ENCODE peak calls at places on chromosomes 4 and X, in six cellular contexts. I is fibroblast of mammary gland, O is HFF-Myc, E is fibroblast of lung, A is right lobe of liver, C is cardiac muscle cell. W is an unnamed sample.

GRCh38 chrX:1164322-1165288 is 47.8 kb downstream of the CRLF2 start:
- DNase-seq in I (no peak), O (no peak), E (no peak), A (no peak), C (peak), W (no peak)

GRCh38 chrX:2584216-2584615 is 83.4 kb upstream of the DHRSX start:
- DNase-seq in I (no peak), O (no peak), E (no peak), A (no peak), C (peak), W (no peak)

GRCh38 chrX:106791495-106791894 is 11.0 kb upstream of the TBC1D8B start:
- DNase-seq in I (peak), O (no peak), E (peak), A (no peak), C (peak), W (peak)

GRCh38 chr4:37682701-37683401 is 3.3 kb downstream of the RELL1 start:
- DNase-seq in I (no peak), O (no peak), E (no peak), A (no peak), C (no peak), W (no peak)

GRCh38 chr4:120071192-120071795 is 4.6 kb upstream of the MAD2L1 start:
- DNase-seq in I (peak), O (peak), E (peak), A (no peak), C (peak), W (peak)

GRCh38 chrX:48488034-48488433 is 12.0 kb downstream of the FTSJ1 start:
- DNase-seq in I (no peak), O (no peak), E (no peak), A (peak), C (no peak), W (no peak)

GRCh38 chrX:73215263-73215662 is 612 bp upstream of the NAP1L2 start:
- DNase-seq in I (no peak), O (no peak), E (no peak), A (no peak), C (no peak), W (no peak)

GRCh38 chr4:152545088-152545487 is 9.2 kb upstream of the FBXW7 start:
- DNase-seq in I (no peak), O (no peak), E (no peak), A (no peak), C (no peak), W (no peak)

GRCh38 chrX:41337140-41337539 is 3.2 kb downstream of the DDX3X start:
- DNase-seq in I (no peak), O (no peak), E (no peak), A (no peak), C (no peak), W (no peak)

GRCh38 chrX:23365541-23365940 is 30.9 kb downstream of the PTCHD1 start:
- DNase-seq in I (no peak), O (no peak), E (no peak), A (no peak), C (no peak), W (no peak)

GRCh38 chrX:56248492-56248891 is 16.3 kb downstream of the KLF8 start:
- DNase-seq in I (peak), O (peak), E (peak), A (no peak), C (peak), W (peak)

GRCh38 chrX:13808865-13809264 is 8.0 kb downstream of the GPM6B start:
- DNase-seq in I (peak), O (no peak), E (no peak), A (no peak), C (no peak), W (no peak)

GRCh38 chrX:10574663-10575062 is 45.7 kb downstream of the MID1 start:
- DNase-seq in I (peak), O (no peak), E (peak), A (no peak), C (no peak), W (peak)

GRCh38 chr4:122503214-122503613 is 46.7 kb upstream of the IL2 start:
- DNase-seq in I (no peak), O (no peak), E (no peak), A (no peak), C (no peak), W (no peak)

GRCh38 chrX:45799576-45799975 is 598.9 kb upstream of the DIPK2B start:
- DNase-seq in I (no peak), O (no peak), E (no peak), A (no peak), C (no peak), W (no peak)

GRCh38 chrX:11341274-11342256 is 48.4 kb downstream of the AMELX start:
- DNase-seq in I (peak), O (peak), E (peak), A (peak), C (no peak), W (peak)

GRCh38 chrX:7215842-7216241 is 67.9 kb upstream of the PUDP start:
- DNase-seq in I (peak), O (no peak), E (no peak), A (no peak), C (no peak), W (no peak)

GRCh38 chr4:91826186-91826585 is 477.6 kb upstream of the GRID2 start:
- DNase-seq in I (no peak), O (no peak), E (no peak), A (no peak), C (no peak), W (peak)

GRCh38 chrX:44228621-44229020 is 114.9 kb downstream of the EFHC2 start:
- DNase-seq in I (no peak), O (no peak), E (no peak), A (no peak), C (no peak), W (no peak)

GRCh38 chr4:80263541-80264351 is 2.7 kb upstream of the FGF5 start:
- DNase-seq in I (no peak), O (no peak), E (no peak), A (no peak), C (peak), W (no peak)

GRCh38 chrX:133412246-133412645 is 3.0 kb downstream of the GPC4 start:
- DNase-seq in I (peak), O (no peak), E (peak), A (no peak), C (no peak), W (no peak)

GRCh38 chrX:122512561-122513072 is 671.5 kb upstream of the GRIA3 start:
- DNase-seq in I (peak), O (no peak), E (no peak), A (no peak), C (no peak), W (peak)

GRCh38 chr4:55372259-55372658 is 23.5 kb upstream of the TMEM165 start:
- DNase-seq in I (peak), O (no peak), E (no peak), A (no peak), C (no peak), W (no peak)

GRCh38 chr4:40176602-40177001 is 20.2 kb upstream of the RHOH start:
- DNase-seq in I (no peak), O (no peak), E (no peak), A (no peak), C (no peak), W (no peak)

GRCh38 chr4:139740121-139740520 is 74.5 kb downstream of the MGST2 start:
- DNase-seq in I (no peak), O (no peak), E (no peak), A (no peak), C (peak), W (no peak)

GRCh38 chr4:147790412-147790811 is 58.5 kb downstream of the ARHGAP10 start:
- DNase-seq in I (no peak), O (no peak), E (no peak), A (no peak), C (no peak), W (peak)

GRCh38 chr4:147786531-147786930 is 54.6 kb downstream of the ARHGAP10 start:
- DNase-seq in I (no peak), O (no peak), E (no peak), A (no peak), C (no peak), W (no peak)

GRCh38 chr4:147789596-147789995 is 57.7 kb downstream of the ARHGAP10 start:
- DNase-seq in I (peak), O (peak), E (no peak), A (no peak), C (no peak), W (no peak)

GRCh38 chr4:147787204-147787603 is 55.3 kb downstream of the ARHGAP10 start:
- DNase-seq in I (peak), O (no peak), E (no peak), A (no peak), C (no peak), W (no peak)

GRCh38 chr4:147788791-147789190 is 56.9 kb downstream of the ARHGAP10 start:
- DNase-seq in I (peak), O (no peak), E (peak), A (no peak), C (no peak), W (no peak)
- H3K4me3 ChIP-seq in I (no peak), O (no peak), E (no peak), A (no peak), C (no peak), W (no peak)

DNA sequence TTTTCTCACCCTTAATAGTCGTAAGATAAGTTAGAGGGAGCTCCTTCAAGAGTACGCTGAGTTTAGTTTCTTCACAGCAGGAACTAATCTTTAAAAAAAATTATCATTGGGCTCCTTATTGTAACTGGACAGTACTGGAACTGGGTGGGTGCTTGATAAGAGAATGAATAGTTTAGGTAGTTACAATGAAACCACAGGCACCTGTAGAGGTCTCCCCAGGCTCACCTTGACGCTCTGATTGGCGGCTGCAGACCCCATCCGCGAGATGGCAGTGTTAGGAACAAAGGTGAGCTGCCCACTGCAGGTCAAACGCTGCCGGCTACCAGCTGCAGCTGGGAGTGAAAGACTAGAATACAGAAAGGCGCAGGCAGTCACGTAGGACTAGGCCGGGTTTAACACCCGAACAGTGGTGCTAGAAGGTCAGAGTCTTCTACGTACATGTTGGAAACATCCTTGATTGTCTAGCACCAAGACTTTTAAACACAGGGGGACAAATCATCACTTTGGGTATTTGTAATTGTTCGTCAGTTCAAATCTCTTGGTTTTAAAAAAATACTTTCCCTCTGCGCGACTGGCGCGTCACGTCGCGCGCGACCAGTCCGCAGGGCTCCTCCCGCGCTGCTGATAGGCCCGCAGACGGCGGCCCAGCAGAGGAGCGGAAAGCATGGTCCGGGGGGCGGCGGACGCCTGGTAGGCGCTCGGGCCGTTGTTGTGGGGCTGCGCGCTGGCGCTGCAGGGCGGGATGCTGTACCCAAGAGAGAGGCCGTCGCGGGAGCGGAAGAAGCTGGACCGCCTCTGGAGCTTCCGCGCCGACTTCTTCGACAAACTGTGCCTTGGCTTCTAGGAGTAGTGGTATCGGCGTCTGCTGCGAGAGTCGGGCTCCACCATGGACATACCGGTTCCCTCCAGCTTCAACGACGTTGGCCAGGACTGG is 45.6 kb downstream of the SMARCA5 start:
- DNase-seq in I (peak), O (no peak), E (peak), A (peak), C (peak), W (peak)
- TF ChIP-seq CTCF in I (peak), O (peak), E (peak), A (peak), C (peak), W (peak)

GRCh38 chr4:112510191-112510467 is 5.9 kb downstream of the NEUROG2 start:
- DNase-seq in I (no peak), O (no peak), E (no peak), A (no peak), C (no peak), W (no peak)
- H3K4me3 ChIP-seq in I (no peak), O (no peak), E (no peak), A (no peak), C (no peak), W (no peak)

GRCh38 chrX:155666741-155667140 is 54.0 kb upstream of the TMLHE start:
- DNase-seq in I (no peak), O (no peak), E (no peak), A (no peak), C (no peak), W (no peak)

DNA sequence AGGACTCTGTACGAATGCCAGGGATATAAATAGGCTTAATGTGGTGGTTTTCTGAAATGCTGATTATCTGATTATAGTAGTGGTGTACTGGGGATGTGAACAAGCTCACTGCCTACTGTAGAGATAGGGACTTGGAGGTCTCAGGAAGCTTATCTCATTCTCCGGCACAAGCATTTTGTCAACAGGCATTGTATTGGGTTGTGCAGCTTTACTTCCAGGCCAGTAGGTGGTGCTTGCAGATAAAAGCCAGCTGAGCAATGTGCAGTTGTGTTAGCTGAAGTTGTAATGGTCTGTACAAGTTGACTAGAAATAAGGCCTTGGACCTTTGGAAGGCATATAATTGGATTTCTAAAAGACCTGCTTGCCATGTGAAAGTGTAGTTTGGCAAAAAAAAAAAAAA is 49.5 kb upstream of the TMLHE start:
- DNase-seq in I (peak), O (no peak), E (no peak), A (no peak), C (no peak), W (peak)
- TF ChIP-seq CTCF in I (peak), O (peak), E (peak), A (peak), C (no peak), W (peak)

GRCh38 chr4:8579526-8580320 is 469 bp upstream of the GPR78 start:
- DNase-seq in I (no peak), O (no peak), E (no peak), A (peak), C (no peak), W (no peak)
- H3K4me3 ChIP-seq in I (no peak), O (no peak), E (no peak), A (no peak), C (no peak), W (no peak)

DNA sequence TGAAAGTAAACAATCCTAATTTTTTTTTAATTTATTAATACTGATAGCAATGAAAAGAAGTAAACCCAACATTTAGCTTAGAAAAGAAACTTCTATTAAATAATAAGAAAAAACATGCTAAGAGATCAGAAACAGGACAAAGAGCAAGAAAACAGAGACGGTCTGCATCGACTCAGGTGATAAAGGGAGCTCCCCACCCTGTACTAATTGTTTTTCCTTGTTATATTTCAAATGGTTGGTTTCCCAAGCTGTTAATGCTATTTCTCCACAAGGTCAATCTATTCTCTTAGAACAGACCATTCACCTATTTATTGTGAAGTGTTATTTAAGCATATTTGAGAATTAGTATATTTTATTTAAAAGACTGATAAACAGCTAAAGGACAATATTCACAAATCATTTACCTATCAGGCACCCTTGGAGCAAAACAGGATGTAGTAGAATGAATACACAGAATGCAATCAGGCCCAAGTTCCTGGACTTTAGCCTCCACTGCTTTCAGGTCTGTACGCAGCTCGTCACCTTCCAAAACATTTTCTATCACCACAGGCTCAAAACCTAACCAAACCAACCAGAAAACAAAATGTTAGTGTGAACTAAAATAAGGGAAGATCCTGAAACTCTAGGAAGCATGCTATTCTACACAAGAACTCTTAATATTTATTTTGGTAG is 5.5 kb downstream of the SEPSECS start:
- DNase-seq in I (no peak), O (no peak), E (no peak), A (no peak), C (no peak), W (no peak)
- TF ChIP-seq CTCF in I (no peak), O (no peak), E (no peak), A (no peak), C (no peak), W (no peak)

DNA sequence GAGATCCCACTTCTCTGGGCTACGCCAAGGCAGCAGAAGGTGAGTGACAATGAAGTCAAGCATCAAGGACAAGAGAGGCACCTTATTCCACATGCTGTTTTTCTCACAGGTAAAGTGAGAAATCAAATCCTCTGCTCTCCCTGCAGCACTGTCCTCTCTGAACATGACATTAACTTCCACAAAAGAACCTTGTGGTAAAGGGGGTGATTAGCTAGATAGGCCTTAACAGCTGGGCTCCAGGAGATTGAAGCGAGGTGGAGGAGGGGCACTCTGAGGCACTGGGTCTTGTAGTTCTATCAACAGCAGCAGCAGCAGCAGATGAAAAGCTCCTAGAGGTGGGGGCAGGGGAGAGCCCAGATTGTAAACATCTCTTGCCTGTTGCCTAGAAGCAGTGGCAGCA is 96.8 kb upstream of the CXXC4 start:
- DNase-seq in I (no peak), O (no peak), E (peak), A (no peak), C (peak), W (no peak)
- H3K4me3 ChIP-seq in I (no peak), O (no peak), E (no peak), A (no peak), C (no peak), W (no peak)

GRCh38 chr4:189843392-189844009 is 97.2 kb upstream of the FRG1 start:
- DNase-seq in I (no peak), O (no peak), E (no peak), A (no peak), C (no peak), W (no peak)
- TF ChIP-seq CTCF in I (no peak), O (no peak), E (no peak), A (no peak), C (no peak), W (no peak)

GRCh38 chrX:30887288-30887687 is 1.8 kb downstream of the TAB3 start:
- DNase-seq in I (no peak), O (no peak), E (no peak), A (no peak), C (no peak), W (no peak)

GRCh38 chrX:30889147-30890125 is at the start of gene TAB3:
- DNase-seq in I (peak), O (peak), E (peak), A (peak), C (peak), W (peak)

GRCh38 chrX:30888526-30889146 is 418 bp downstream of the TAB3 start:
- DNase-seq in I (peak), O (no peak), E (peak), A (no peak), C (peak), W (no peak)

GRCh38 chrX:30885136-30885535 is 3.9 kb downstream of the TAB3 start:
- DNase-seq in I (no peak), O (no peak), E (no peak), A (no peak), C (no peak), W (no peak)

DNA sequence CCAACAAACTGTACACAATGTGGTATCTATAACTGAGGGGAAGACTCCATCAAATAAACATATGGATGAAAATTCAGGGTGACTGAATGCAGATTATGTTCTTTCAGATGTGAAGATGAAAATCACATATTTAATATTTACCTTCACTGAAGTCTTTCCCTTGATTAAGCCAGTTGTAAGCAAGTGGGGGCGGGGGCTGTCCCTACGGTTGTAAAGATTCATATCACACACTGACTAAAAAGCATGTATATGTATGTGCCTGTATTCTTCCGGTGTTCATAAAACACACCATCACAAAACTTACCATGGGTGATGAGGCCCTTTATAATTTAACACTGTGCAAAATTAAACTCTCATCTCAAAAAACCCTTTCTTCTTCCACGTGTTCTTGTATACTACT is 1.3 kb downstream of the TAB3 start:
- DNase-seq in I (no peak), O (no peak), E (no peak), A (no peak), C (no peak), W (no peak)
- H3K4me3 ChIP-seq in I (no peak), O (peak), E (peak), A (peak), C (peak), W (peak)

DNA sequence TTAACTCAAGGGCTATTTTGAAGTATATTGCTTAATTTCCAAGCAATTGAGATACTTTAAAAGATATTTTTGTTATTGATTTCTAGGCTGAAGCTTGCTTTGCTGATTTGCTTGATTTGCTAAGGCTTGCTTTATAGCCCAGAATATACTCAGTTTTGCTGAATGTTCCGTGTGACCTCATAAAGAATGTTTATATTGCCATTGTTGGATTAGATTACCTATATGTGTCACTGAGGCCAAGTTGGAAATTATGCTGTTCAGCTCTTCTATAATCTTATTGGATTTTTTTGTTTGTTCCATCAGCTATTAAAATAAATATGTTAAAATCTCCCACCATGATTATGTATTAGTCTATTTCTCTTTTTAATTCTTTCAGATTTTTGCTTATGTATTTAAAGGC is 13.0 kb downstream of the TBC1D19 start:
- DNase-seq in I (no peak), O (no peak), E (no peak), A (no peak), C (no peak), W (no peak)
- TF ChIP-seq CTCF in I (no peak), O (no peak), E (no peak), A (no peak), C (no peak), W (no peak)

W was measured in bronchial epithelial cell.